ENCODE peak calls at places on chromosomes 5 and 9, in nine cellular contexts. V is heart left ventricle, I is A549, A is uterus, T is adrenal gland, D is gastrocnemius medialis, Z is GM12891, M is IMR-90, S is esophagus squamous epithelium. K is an unnamed sample.

GRCh38 chr5:102018690-102019089 is 277.4 kb downstream of the SLCO4C1 start:
- DNase-seq in I (no peak), S (no peak), V (no peak), A (peak), T (no peak), M (no peak), Z (no peak), D (no peak), K (no peak)

GRCh38 chr5:96752341-96753016 is 55.3 kb downstream of the ERAP1 start:
- DNase-seq in Z (no peak), T (peak), S (no peak), I (peak), D (no peak), M (peak), A (peak), V (peak), K (no peak)

GRCh38 chr9:136945333-136946227 is 537 bp downstream of the C8G start:
- DNase-seq in I (no peak), V (no peak), S (no peak), T (peak), D (no peak), A (no peak), Z (no peak), M (no peak), K (no peak)

GRCh38 chr5:103918668-103919367 is 356.2 kb upstream of the NUDT12 start:
- DNase-seq in M (peak), Z (no peak), A (no peak), I (no peak), T (no peak), S (no peak), V (no peak), D (no peak), K (no peak)

GRCh38 chr9:16132513-16132912 is 579.7 kb downstream of the CCDC171 start:
- DNase-seq in T (no peak), M (peak), Z (no peak), V (no peak), A (no peak), S (no peak), I (no peak), D (no peak), K (no peak)

GRCh38 chr5:112862085-112862484 is 998 bp downstream of the SRP19 start:
- DNase-seq in M (no peak), T (no peak), V (no peak), D (no peak), I (no peak), A (no peak), S (no peak), Z (no peak), K (no peak)

GRCh38 chr9:123411191-123411590 is 55.2 kb downstream of the CRB2 start:
- DNase-seq in M (no peak), S (no peak), I (no peak), A (no peak), Z (no peak), T (no peak), D (no peak), V (no peak), K (no peak)

GRCh38 chr5:147805030-147805454 is 22.5 kb upstream of the JAKMIP2 start:
- DNase-seq in A (no peak), V (peak), Z (no peak), M (no peak), S (no peak), D (peak), T (no peak), I (no peak), K (no peak)

GRCh38 chr9:121837113-121838010 is 185.9 kb downstream of the DAB2IP start:
- DNase-seq in T (no peak), I (no peak), M (peak), Z (no peak), A (peak), S (no peak), D (no peak), V (no peak), K (no peak)

GRCh38 chr5:94240616-94241287 is 377.7 kb downstream of the KIAA0825 start:
- DNase-seq in I (no peak), T (no peak), M (peak), A (no peak), V (no peak), S (no peak), Z (no peak), D (peak), K (no peak)

GRCh38 chr9:24090566-24090965 is 264.5 kb upstream of the ELAVL2 start:
- DNase-seq in Z (no peak), M (no peak), I (no peak), A (no peak), D (no peak), S (no peak), T (no peak), V (no peak), K (no peak)

GRCh38 chr9:38362912-38363588 is 29.5 kb upstream of the ALDH1B1 start:
- DNase-seq in I (peak), Z (peak), M (peak), V (peak), D (no peak), A (peak), S (peak), T (peak), K (peak)

GRCh38 chr5:130652178-130652577 is 512.9 kb downstream of the HINT1 start:
- DNase-seq in A (no peak), M (no peak), V (no peak), D (no peak), Z (no peak), T (no peak), S (no peak), I (peak), K (peak)

GRCh38 chr5:137147346-137147745 is 351.8 kb downstream of the SPOCK1 start:
- DNase-seq in V (no peak), T (no peak), D (no peak), Z (no peak), S (no peak), A (no peak), I (no peak), M (no peak), K (no peak)

GRCh38 chr5:127428748-127429147 is 88.7 kb upstream of the PRRC1 start:
- DNase-seq in I (no peak), V (no peak), M (no peak), A (no peak), S (no peak), Z (no peak), T (no peak), D (no peak), K (no peak)

GRCh38 chr9:22813520-22813919 is 366.9 kb downstream of the DMRTA1 start:
- DNase-seq in D (no peak), M (peak), T (no peak), A (no peak), Z (no peak), V (no peak), I (no peak), S (no peak), K (peak)

GRCh38 chr9:7637073-7637472 is 162.5 kb downstream of the DMAC1 start:
- DNase-seq in A (no peak), I (no peak), T (no peak), M (no peak), V (no peak), S (no peak), D (no peak), Z (no peak), K (no peak)

GRCh38 chr9:684950-685340 is 156.6 kb upstream of the DMRT1 start:
- DNase-seq in S (no peak), M (peak), A (no peak), Z (no peak), D (no peak), T (no peak), V (no peak), I (no peak), K (no peak)

DNA sequence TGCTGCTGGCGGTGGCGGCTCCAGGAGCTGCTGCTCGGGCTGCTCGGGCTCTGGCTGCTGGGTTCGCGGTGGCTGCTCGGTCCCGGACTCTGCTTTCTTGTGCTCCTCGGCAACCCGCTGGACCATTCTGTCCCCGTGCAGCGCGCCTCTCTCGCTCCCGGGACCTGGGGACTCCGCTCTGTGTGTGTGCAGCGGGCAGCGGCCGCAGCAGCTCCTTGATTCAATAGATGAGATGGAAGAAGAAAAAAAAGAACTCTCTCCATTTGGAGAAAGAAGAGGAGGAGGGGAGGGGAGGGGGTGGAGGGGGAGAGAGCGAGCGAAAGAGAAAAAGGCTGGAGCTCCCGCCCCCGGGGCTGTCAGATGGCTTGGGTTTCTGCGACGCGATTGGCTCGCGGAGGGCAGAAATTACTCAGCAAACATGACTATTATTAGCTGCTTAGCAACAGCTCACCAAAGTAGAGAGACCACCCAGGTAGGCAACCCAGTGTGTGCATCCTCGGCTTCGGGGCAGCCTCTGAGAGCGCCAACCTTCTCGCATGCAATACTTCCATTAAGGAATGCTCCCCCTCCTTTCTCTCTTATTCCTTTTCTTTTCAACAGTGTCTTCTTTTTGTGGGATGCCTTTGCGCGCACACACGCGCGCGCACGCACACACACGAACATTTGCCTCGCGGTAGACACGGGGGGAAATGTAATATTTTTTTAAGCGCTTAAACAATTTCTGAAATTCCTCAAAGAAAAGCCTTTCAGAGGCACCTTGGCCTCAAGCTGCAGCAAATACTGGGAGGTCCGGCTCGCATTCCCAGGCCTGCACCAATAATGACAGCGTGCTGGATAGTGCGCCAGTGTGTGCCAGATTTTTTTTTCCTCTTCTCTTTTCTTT is 7.6 kb downstream of the PTCH1 start:
- DNase-seq in Z (no peak), M (peak), A (peak), V (peak), S (no peak), D (peak), I (peak), T (peak), K (peak)
- TF ChIP-seq POLR2A in Z (no peak), M (no peak), A (no peak), V (no peak), S (no peak), D (peak), I (no peak), T (no peak), K (no peak)

GRCh38 chr9:114504341-114505186 is 709 bp downstream of the WHRN start:
- DNase-seq in I (peak), M (peak), D (no peak), S (no peak), T (peak), V (peak), A (peak), Z (peak), K (no peak)
- TF ChIP-seq POLR2A in I (no peak), M (no peak), D (no peak), S (no peak), T (peak), V (no peak), A (no peak), Z (no peak), K (no peak)

DNA sequence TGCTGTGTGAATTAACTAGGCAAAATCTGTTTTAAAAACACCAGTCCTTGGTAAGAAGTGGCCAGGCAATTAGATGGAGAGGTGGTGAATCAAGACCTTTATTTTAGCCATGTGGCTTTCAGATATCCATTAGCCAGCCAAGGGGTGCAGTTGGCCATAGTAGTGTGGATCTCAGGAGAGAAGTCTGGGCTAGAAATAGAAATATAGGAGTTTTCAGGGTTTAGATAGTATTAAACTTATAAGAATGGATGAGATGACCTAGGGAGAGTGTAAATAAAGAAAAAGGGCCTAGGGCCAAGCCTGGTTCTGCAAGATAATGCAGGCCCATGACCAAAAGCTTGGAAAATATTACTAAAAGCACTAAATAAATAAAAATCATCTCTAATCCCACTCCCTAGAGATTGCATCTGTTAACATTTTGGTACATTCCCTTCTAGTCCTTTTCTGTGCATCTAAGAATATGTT is 40.3 kb upstream of the KIF2A start:
- DNase-seq in S (no peak), A (no peak), M (no peak), Z (no peak), T (no peak), D (no peak), I (no peak), V (no peak), K (no peak)
- TF ChIP-seq POLR2A in S (no peak), A (no peak), M (no peak), Z (no peak), T (no peak), D (no peak), I (no peak), V (no peak), K (no peak)

DNA sequence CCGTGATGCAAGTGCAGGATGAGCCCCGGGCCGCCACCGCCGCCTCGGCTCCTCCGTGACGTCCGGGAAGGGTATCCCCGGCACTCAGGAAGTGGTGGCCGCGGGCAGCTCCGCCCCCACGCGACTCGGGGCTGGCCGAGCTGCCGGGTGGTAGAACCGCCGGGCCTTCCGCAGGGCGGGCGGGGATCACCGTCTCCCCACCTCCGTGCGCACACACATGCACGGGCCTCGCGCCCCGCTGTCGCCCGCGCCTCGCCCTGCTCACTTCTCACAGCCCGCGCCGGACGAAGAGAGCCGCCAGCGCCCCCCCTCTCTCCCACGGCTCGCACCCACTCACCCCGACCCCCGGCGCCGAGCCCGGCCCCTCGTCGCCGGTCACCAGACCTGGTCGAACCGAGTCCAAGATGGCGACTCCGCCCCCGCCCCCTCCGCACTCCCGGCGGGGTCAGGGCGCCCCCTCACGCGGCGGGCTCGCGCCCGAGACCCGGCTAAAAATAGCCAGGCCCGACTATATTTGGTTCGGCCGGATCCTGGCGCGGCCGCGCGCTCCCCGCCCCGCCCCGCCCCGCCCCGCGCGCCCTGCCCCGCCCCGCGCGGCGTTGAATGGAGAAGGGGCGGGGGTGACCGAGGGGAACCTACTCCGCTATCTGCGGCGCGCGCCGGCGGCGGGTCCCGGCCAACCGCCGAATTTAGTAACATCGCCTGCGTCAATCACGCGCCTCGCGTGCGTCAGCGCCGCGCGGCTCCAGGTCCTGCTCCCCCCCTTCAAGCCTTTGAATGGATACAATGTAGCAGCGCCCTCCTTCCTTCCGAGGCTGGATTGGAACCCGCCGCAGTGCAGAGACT is 2.0 kb upstream of the NR4A3 start:
- DNase-seq in V (peak), T (peak), I (peak), Z (peak), M (peak), A (peak), D (peak), S (peak), K (peak)
- TF ChIP-seq POLR2A in V (no peak), T (peak), I (peak), Z (peak), M (peak), A (peak), D (peak), S (no peak), K (peak)

DNA sequence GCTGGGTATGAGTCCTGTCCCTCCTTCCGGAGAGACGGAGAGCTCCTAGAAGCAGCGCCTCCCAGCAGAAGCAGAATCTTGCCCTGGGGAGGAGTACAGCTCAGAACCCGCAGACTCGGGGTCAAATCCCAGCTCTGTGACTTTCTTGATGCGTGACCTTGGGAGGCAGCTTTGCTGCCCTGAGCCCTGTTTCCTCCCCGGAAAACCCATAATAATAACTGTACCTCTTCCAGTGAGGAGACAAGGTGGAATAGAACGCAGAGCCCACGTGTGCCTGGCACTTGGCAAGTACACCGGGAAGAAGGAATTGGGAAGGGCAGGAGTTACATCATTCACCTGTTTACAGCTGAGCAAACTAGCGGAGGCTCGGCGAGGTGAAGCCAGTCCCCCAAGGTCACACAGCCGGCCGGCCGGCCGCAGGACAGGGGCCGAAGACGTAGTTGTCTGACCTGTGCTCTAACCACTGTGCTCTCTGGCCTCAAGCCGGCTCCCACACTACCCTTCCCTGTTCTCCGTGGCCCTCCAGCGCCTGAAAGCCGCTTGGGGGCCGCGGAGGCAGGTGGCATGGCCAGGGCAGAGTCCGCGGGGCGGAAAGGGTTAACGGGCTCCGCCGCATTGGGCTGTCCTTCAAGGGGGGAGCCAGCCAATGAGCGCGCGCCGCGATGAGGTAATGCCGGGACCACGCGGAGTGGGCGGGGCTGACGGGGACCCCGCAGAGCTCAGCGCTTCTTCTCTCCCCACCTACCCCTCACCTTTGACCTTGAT is 125.3 kb downstream of the C9orf50 start:
- DNase-seq in V (peak), T (peak), S (peak), M (peak), I (peak), Z (peak), D (peak), A (peak), K (peak)
- TF ChIP-seq POLR2A in V (no peak), T (peak), S (no peak), M (no peak), I (no peak), Z (no peak), D (peak), A (peak), K (no peak)

GRCh38 chr5:122846051-122846567 is 696 bp downstream of the SNX24 start:
- DNase-seq in S (no peak), I (peak), M (peak), A (no peak), T (no peak), V (no peak), Z (no peak), D (no peak), K (peak)

GRCh38 chr5:122847687-122848081 is 2.3 kb downstream of the SNX24 start:
- DNase-seq in Z (no peak), M (no peak), S (no peak), I (no peak), D (no peak), A (no peak), V (no peak), T (no peak), K (no peak)

GRCh38 chr5:122844916-122845252 is 529 bp upstream of the SNX24 start:
- DNase-seq in Z (peak), S (no peak), V (no peak), T (peak), M (peak), A (no peak), I (peak), D (no peak), K (no peak)

GRCh38 chr5:122844136-122844915 is 1.1 kb upstream of the SNX24 start:
- DNase-seq in Z (no peak), A (peak), S (no peak), T (no peak), I (no peak), V (no peak), M (no peak), D (no peak), K (no peak)

GRCh38 chr5:122845253-122846050 is at the start of gene SNX24:
- DNase-seq in M (peak), I (peak), V (peak), D (peak), A (peak), S (peak), Z (peak), T (peak), K (peak)
- TF ChIP-seq POLR2A in M (peak), I (peak), V (no peak), D (peak), A (peak), S (no peak), Z (no peak), T (peak), K (peak)

DNA sequence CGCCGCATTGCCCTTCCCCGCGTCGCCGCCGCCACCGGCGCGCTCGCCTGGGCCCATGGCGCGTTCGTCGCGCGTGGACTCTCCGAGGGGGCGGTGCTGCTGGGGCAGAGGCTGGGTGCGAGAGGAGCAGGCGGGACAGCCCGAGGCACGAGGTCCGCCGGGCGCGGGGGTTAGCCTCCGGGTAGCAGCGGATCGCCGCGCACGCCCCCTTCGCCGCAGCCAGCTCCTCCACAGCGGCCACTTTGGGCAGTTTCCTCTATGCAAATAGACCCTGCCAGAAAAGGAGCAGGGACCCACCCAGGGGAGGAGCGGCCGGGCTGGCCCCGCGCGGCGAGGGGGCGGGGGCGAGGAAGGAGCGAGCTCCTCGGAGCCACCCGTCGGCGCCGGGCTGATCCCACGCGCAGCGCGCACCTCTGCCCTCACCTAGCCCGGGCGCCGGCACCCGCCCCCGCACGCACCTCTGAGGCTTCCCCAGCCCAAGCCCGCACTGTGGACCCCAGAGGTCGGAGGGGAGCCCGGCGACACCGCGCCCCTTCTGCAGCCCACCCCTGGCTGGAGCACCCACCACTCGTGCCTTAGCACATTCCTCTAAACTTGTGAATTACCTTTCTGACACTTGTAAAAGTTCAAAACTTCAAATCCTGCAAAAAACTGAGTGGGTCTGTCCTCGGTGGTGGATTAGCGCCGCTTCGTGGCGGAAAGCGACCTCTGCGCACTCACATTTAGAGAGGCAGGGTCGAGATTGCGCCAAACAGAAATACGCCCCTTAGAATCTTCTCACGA is at the start of gene COL23A1:
- DNase-seq in S (no peak), T (peak), A (peak), Z (peak), I (no peak), D (peak), V (peak), M (peak), K (no peak)
- TF ChIP-seq POLR2A in S (no peak), T (no peak), A (no peak), Z (no peak), I (no peak), D (peak), V (no peak), M (no peak), K (no peak)

K was measured in H54.